ENCODE peak calls at places on chromosomes 5 and 9, in eight cellular contexts. D is GM12864, R is WTC11, G is thoracic aorta, W is cardiac fibroblast, S is spleen, L is hepatocyte, O is progenitor cell of endocrine pancreas. Y is an unnamed sample.

GRCh38 chr9:134155812-134156360 is 8.5 kb downstream of the RNU6ATAC start:
- DNase-seq in S (no peak), L (no peak), O (no peak), W (no peak), R (no peak), D (no peak), G (no peak), Y (no peak)

GRCh38 chr9:126522957-126523356 is 90.8 kb upstream of the LMX1B start:
- DNase-seq in R (no peak), S (peak; percentile 71), O (no peak), L (no peak), W (no peak), G (no peak), D (no peak), Y (no peak)

GRCh38 chr5:145936401-145937131 is at the start of gene SH3RF2:
- DNase-seq in D (no peak), G (peak; percentile 22), W (peak; percentile 63), S (no peak), O (peak; percentile 48), L (peak; percentile 85), R (peak; percentile 93), Y (no peak)

GRCh38 chr9:134592018-134592818 is 49.4 kb upstream of the COL5A1 start:
- DNase-seq in D (no peak), O (no peak), R (no peak), G (no peak), W (peak; percentile 97), S (no peak), L (peak; percentile 62), Y (peak; percentile 86)

GRCh38 chr9:7216004-7216821 is 458.4 kb downstream of the KDM4C start:
- DNase-seq in O (no peak), G (no peak), R (no peak), W (peak; percentile 79), S (no peak), D (no peak), L (no peak), Y (no peak)

GRCh38 chr5:166722939-166723338 is 1568.5 kb upstream of the WWC1 start:
- DNase-seq in S (no peak), G (no peak), O (no peak), W (peak; percentile 82), D (no peak), L (peak; percentile 10), R (no peak), Y (no peak)

GRCh38 chr9:134422301-134422700 is 96.0 kb downstream of the RXRA start:
- DNase-seq in G (no peak), W (no peak), R (no peak), D (no peak), O (no peak), S (no peak), L (peak; percentile 73), Y (no peak)

GRCh38 chr5:139844472-139845145 is 49.0 kb downstream of the PSD2 start:
- DNase-seq in W (peak; percentile 77), O (peak; percentile 72), L (peak; percentile 79), S (peak; percentile 90), G (peak; percentile 34), D (peak; percentile 60), R (peak; percentile 94), Y (peak; percentile 45)

GRCh38 chr9:117265253-117265652 is 149.6 kb downstream of the ASTN2 start:
- DNase-seq in R (no peak), L (no peak), W (no peak), D (no peak), S (no peak), O (no peak), G (no peak), Y (no peak)

GRCh38 chr5:157761690-157762611 is 18.4 kb downstream of the LSM11 start:
- DNase-seq in L (peak; percentile 83), S (no peak), D (no peak), W (peak; percentile 80), O (no peak), R (no peak), G (no peak), Y (no peak)

GRCh38 chr5:390571-391491 is 52.1 kb upstream of the EXOC3 start:
- DNase-seq in L (peak; percentile 3), W (no peak), G (no peak), D (no peak), R (no peak), O (peak; percentile 3), S (no peak), Y (no peak)

GRCh38 chr5:150521939-150522503 is 14.1 kb downstream of the NDST1 start:
- DNase-seq in W (no peak), D (no peak), S (no peak), G (no peak), O (no peak), L (no peak), R (no peak), Y (no peak)

GRCh38 chr9:76893395-76893932 is 12.4 kb downstream of the PRUNE2 start:
- DNase-seq in O (no peak), S (no peak), L (no peak), G (peak; percentile 32), R (no peak), W (no peak), D (no peak), Y (no peak)

GRCh38 chr5:149837680-149838269 is 106.8 kb downstream of the PDE6A start:
- DNase-seq in W (peak; percentile 80), O (peak; percentile 43), S (peak; percentile 72), R (peak; percentile 83), D (no peak), G (no peak), L (peak; percentile 87), Y (peak; percentile 34)

GRCh38 chr5:88729476-88730182 is 153.4 kb downstream of the MEF2C start:
- DNase-seq in L (peak; percentile 86), R (peak; percentile 65), D (peak; percentile 75), G (no peak), W (peak; percentile 91), O (peak; percentile 28), S (no peak), Y (peak; percentile 37)

GRCh38 chr9:122053056-122053455 is 40.1 kb downstream of the TTLL11 start:
- DNase-seq in D (no peak), S (no peak), L (no peak), W (no peak), R (no peak), O (no peak), G (no peak), Y (no peak)

DNA sequence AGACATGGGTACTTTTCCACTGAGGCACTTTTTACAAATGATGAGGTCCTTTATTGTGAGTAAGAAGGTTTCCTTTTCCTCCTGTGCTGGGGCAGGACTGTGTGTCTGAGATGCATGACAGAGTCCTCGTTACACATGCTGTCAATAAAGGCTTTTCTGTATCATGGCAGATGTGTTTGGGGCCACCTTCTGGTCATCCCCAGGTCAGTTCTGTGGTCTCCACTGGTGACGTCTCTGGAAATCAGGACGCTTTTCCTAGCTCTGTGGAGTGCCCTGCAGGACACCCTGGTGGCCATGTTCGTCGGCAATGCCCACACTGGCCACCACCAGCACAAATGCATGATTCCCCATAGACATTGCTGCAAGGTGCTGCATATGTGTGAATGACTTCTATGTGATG is 2.8 kb downstream of the CMBL start:
- DNase-seq in W (no peak), G (no peak), S (no peak), D (no peak), R (no peak), L (no peak), O (no peak), Y (no peak)
- TF ChIP-seq CTCF in W (no peak), G (no peak), S (no peak), D (no peak), R (no peak), L (no peak), O (no peak), Y (no peak)

GRCh38 chr9:34185778-34186551 is 7.1 kb downstream of the UBAP1 start:
- DNase-seq in W (peak; percentile 93), L (peak; percentile 38), S (no peak), R (no peak), G (no peak), O (no peak), D (no peak), Y (peak; percentile 78)

GRCh38 chr9:34195143-34195542 is 16.3 kb downstream of the UBAP1 start:
- DNase-seq in S (no peak), G (no peak), L (no peak), D (no peak), R (no peak), W (no peak), O (no peak), Y (no peak)

GRCh38 chr9:34187891-34188240 is 9.0 kb downstream of the UBAP1 start:
- DNase-seq in S (no peak), D (no peak), W (no peak), G (no peak), O (no peak), R (no peak), L (no peak), Y (no peak)

GRCh38 chr9:34190996-34191892 is 12.4 kb downstream of the UBAP1 start:
- DNase-seq in D (no peak), G (no peak), R (no peak), S (no peak), L (peak; percentile 31), O (no peak), W (peak; percentile 56), Y (no peak)
- TF ChIP-seq CTCF in D (peak; percentile 10), G (no peak), R (no peak), S (no peak), L (peak; percentile 43), O (peak; percentile 39), W (peak; percentile 19), Y (peak; percentile 35)

GRCh38 chr5:110347781-110348180 is 378.7 kb downstream of the TMEM232 start:
- DNase-seq in D (no peak), G (no peak), W (no peak), S (no peak), L (no peak), R (no peak), O (no peak), Y (no peak)

GRCh38 chr5:110346893-110347358 is 379.5 kb downstream of the TMEM232 start:
- DNase-seq in G (no peak), W (no peak), D (no peak), L (peak; percentile 66), O (no peak), R (no peak), S (no peak), Y (no peak)

GRCh38 chr5:110345623-110346022 is 380.8 kb downstream of the TMEM232 start:
- DNase-seq in O (no peak), R (no peak), L (no peak), W (no peak), G (no peak), S (no peak), D (no peak), Y (no peak)

GRCh38 chr5:110342683-110343082 is 383.8 kb downstream of the TMEM232 start:
- DNase-seq in R (no peak), D (no peak), L (no peak), O (no peak), S (no peak), G (no peak), W (no peak), Y (no peak)

DNA sequence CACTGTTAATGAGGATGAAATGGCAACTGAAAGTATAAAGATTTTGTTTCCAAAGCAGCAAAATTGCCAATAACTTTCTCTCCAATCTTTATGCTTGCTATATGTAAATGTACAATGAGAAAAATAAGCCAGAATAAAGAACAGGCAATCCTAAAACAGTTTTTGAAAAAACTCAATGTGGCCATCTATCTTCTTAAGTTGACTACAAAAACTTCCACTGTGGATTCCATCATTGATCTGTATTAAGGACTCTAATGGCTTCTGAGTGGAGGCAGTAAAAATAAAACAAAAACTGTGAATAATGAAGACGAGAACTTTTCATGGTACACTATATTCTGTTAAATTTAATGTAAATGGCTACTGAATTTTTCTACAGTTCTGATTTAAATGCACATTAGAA is 382.9 kb downstream of the TMEM232 start:
- DNase-seq in W (peak; percentile 30), S (no peak), L (no peak), D (no peak), O (no peak), G (no peak), R (no peak), Y (no peak)
- TF ChIP-seq CTCF in W (peak; percentile 18), S (no peak), L (peak; percentile 40), D (no peak), O (no peak), G (no peak), R (no peak), Y (no peak)

GRCh38 chr5:111353035-111353434 is 128.9 kb downstream of the CAMK4 start:
- DNase-seq in L (no peak), G (no peak), R (no peak), D (no peak), W (no peak), O (no peak), S (no peak), Y (no peak)
- TF ChIP-seq CTCF in L (no peak), G (no peak), R (no peak), D (no peak), W (no peak), O (no peak), S (no peak), Y (no peak)